ENCODE peak calls at places on chromosomes 11 and 22, in seven cellular contexts. One of them, this sample, is unnamed.

GRCh38 chr11:101835465-101836063 is 79.2 kb upstream of the CEP126 start:
- DNase-seq in skeletal muscle cell: no peak
- DNase-seq in HCEC 1CT: peak
- DNase-seq in H4: no peak
- DNase-seq in activated CD8-positive, alpha-beta memory T cell treated with anti-CD3 and anti-CD28 coated beads for 48 hours: no peak
- DNase-seq in NCI-H1105 treated with DMSO at 0.1 percent for 48 hours: no peak
- DNase-seq in Calu3: no peak
- DNase-seq in this sample: no peak

GRCh38 chr11:73147771-73148681 is 5.9 kb upstream of the FCHSD2 start:
- DNase-seq in H4: no peak
- DNase-seq in NCI-H1105 treated with DMSO at 0.1 percent for 48 hours: no peak
- DNase-seq in HCEC 1CT: no peak
- DNase-seq in Calu3: no peak
- DNase-seq in skeletal muscle cell: no peak
- DNase-seq in activated CD8-positive, alpha-beta memory T cell treated with anti-CD3 and anti-CD28 coated beads for 48 hours: no peak
- DNase-seq in this sample: no peak

GRCh38 chr11:101061606-101062005 is 68.0 kb downstream of the PGR start:
- DNase-seq in activated CD8-positive, alpha-beta memory T cell treated with anti-CD3 and anti-CD28 coated beads for 48 hours: no peak
- DNase-seq in skeletal muscle cell: no peak
- DNase-seq in NCI-H1105 treated with DMSO at 0.1 percent for 48 hours: no peak
- DNase-seq in Calu3: no peak
- DNase-seq in HCEC 1CT: no peak
- DNase-seq in H4: no peak
- DNase-seq in this sample: no peak

GRCh38 chr11:66002648-66003225 is 434 bp downstream of the BANF1 start:
- DNase-seq in H4: peak
- DNase-seq in HCEC 1CT: peak
- DNase-seq in activated CD8-positive, alpha-beta memory T cell treated with anti-CD3 and anti-CD28 coated beads for 48 hours: no peak
- DNase-seq in Calu3: peak
- DNase-seq in skeletal muscle cell: no peak
- DNase-seq in NCI-H1105 treated with DMSO at 0.1 percent for 48 hours: no peak
- DNase-seq in this sample: no peak

GRCh38 chr22:24155597-24156145 is 25.6 kb upstream of the SUSD2 start:
- DNase-seq in Calu3: peak
- DNase-seq in activated CD8-positive, alpha-beta memory T cell treated with anti-CD3 and anti-CD28 coated beads for 48 hours: no peak
- DNase-seq in skeletal muscle cell: no peak
- DNase-seq in HCEC 1CT: peak
- DNase-seq in NCI-H1105 treated with DMSO at 0.1 percent for 48 hours: peak
- DNase-seq in H4: peak
- DNase-seq in this sample: no peak

GRCh38 chr11:130650456-130651068 is 202.1 kb downstream of the ADAMTS15 start:
- DNase-seq in H4: no peak
- DNase-seq in activated CD8-positive, alpha-beta memory T cell treated with anti-CD3 and anti-CD28 coated beads for 48 hours: no peak
- DNase-seq in NCI-H1105 treated with DMSO at 0.1 percent for 48 hours: no peak
- DNase-seq in skeletal muscle cell: no peak
- DNase-seq in HCEC 1CT: no peak
- DNase-seq in Calu3: no peak
- DNase-seq in this sample: no peak

GRCh38 chr11:133787379-133788103 is 57.8 kb downstream of the SPATA19 start:
- DNase-seq in H4: no peak
- DNase-seq in NCI-H1105 treated with DMSO at 0.1 percent for 48 hours: no peak
- DNase-seq in skeletal muscle cell: no peak
- DNase-seq in activated CD8-positive, alpha-beta memory T cell treated with anti-CD3 and anti-CD28 coated beads for 48 hours: no peak
- DNase-seq in Calu3: no peak
- DNase-seq in HCEC 1CT: no peak
- DNase-seq in this sample: no peak

GRCh38 chr11:76049506-76049905 is 156.8 kb downstream of the WNT11 start:
- DNase-seq in Calu3: no peak
- DNase-seq in activated CD8-positive, alpha-beta memory T cell treated with anti-CD3 and anti-CD28 coated beads for 48 hours: no peak
- DNase-seq in skeletal muscle cell: no peak
- DNase-seq in NCI-H1105 treated with DMSO at 0.1 percent for 48 hours: no peak
- DNase-seq in H4: no peak
- DNase-seq in HCEC 1CT: no peak
- DNase-seq in this sample: no peak

GRCh38 chr11:126452718-126453117 is 97.2 kb downstream of the ST3GAL4 start:
- DNase-seq in NCI-H1105 treated with DMSO at 0.1 percent for 48 hours: no peak
- DNase-seq in Calu3: no peak
- DNase-seq in skeletal muscle cell: no peak
- DNase-seq in HCEC 1CT: no peak
- DNase-seq in activated CD8-positive, alpha-beta memory T cell treated with anti-CD3 and anti-CD28 coated beads for 48 hours: no peak
- DNase-seq in H4: no peak
- DNase-seq in this sample: no peak

GRCh38 chr11:103863497-103863896 is 172.9 kb upstream of the DDI1 start:
- DNase-seq in skeletal muscle cell: peak
- DNase-seq in H4: no peak
- DNase-seq in Calu3: no peak
- DNase-seq in NCI-H1105 treated with DMSO at 0.1 percent for 48 hours: no peak
- DNase-seq in HCEC 1CT: peak
- DNase-seq in activated CD8-positive, alpha-beta memory T cell treated with anti-CD3 and anti-CD28 coated beads for 48 hours: no peak
- DNase-seq in this sample: no peak

GRCh38 chr22:42277232-42277753 is 6.8 kb upstream of the TCF20 start:
- DNase-seq in Calu3: no peak
- DNase-seq in activated CD8-positive, alpha-beta memory T cell treated with anti-CD3 and anti-CD28 coated beads for 48 hours: no peak
- DNase-seq in NCI-H1105 treated with DMSO at 0.1 percent for 48 hours: no peak
- DNase-seq in HCEC 1CT: no peak
- DNase-seq in H4: no peak
- DNase-seq in skeletal muscle cell: no peak
- DNase-seq in this sample: no peak

GRCh38 chr11:113444469-113445122 is 30.6 kb downstream of the DRD2 start:
- DNase-seq in HCEC 1CT: no peak
- DNase-seq in H4: no peak
- DNase-seq in activated CD8-positive, alpha-beta memory T cell treated with anti-CD3 and anti-CD28 coated beads for 48 hours: no peak
- DNase-seq in skeletal muscle cell: no peak
- DNase-seq in NCI-H1105 treated with DMSO at 0.1 percent for 48 hours: no peak
- DNase-seq in Calu3: no peak
- DNase-seq in this sample: no peak

GRCh38 chr11:63814383-63814736 is 1.1 kb downstream of the SPINDOC start:
- DNase-seq in H4: no peak
- DNase-seq in NCI-H1105 treated with DMSO at 0.1 percent for 48 hours: no peak
- DNase-seq in Calu3: no peak
- DNase-seq in HCEC 1CT: no peak
- DNase-seq in activated CD8-positive, alpha-beta memory T cell treated with anti-CD3 and anti-CD28 coated beads for 48 hours: no peak
- DNase-seq in skeletal muscle cell: no peak
- DNase-seq in this sample: no peak

GRCh38 chr11:65646921-65647701 is 9.2 kb downstream of the SIPA1 start:
- DNase-seq in HCEC 1CT: no peak
- DNase-seq in Calu3: no peak
- DNase-seq in H4: no peak
- DNase-seq in NCI-H1105 treated with DMSO at 0.1 percent for 48 hours: no peak
- DNase-seq in skeletal muscle cell: no peak
- DNase-seq in activated CD8-positive, alpha-beta memory T cell treated with anti-CD3 and anti-CD28 coated beads for 48 hours: no peak
- DNase-seq in this sample: no peak

GRCh38 chr22:44380716-44381500 is 68.2 kb upstream of the SHISAL1 start:
- DNase-seq in HCEC 1CT: no peak
- DNase-seq in NCI-H1105 treated with DMSO at 0.1 percent for 48 hours: no peak
- DNase-seq in H4: no peak
- DNase-seq in activated CD8-positive, alpha-beta memory T cell treated with anti-CD3 and anti-CD28 coated beads for 48 hours: no peak
- DNase-seq in skeletal muscle cell: no peak
- DNase-seq in Calu3: no peak
- DNase-seq in this sample: no peak

GRCh38 chr11:118660646-118661424 is 18.6 kb downstream of the TREH start:
- DNase-seq in activated CD8-positive, alpha-beta memory T cell treated with anti-CD3 and anti-CD28 coated beads for 48 hours: no peak
- DNase-seq in NCI-H1105 treated with DMSO at 0.1 percent for 48 hours: peak
- DNase-seq in H4: no peak
- DNase-seq in Calu3: no peak
- DNase-seq in HCEC 1CT: no peak
- DNase-seq in skeletal muscle cell: no peak
- DNase-seq in this sample: no peak

GRCh38 chr11:131899954-131900580 is 529.7 kb downstream of the NTM start:
- DNase-seq in skeletal muscle cell: no peak
- DNase-seq in HCEC 1CT: no peak
- DNase-seq in Calu3: no peak
- DNase-seq in activated CD8-positive, alpha-beta memory T cell treated with anti-CD3 and anti-CD28 coated beads for 48 hours: no peak
- DNase-seq in NCI-H1105 treated with DMSO at 0.1 percent for 48 hours: no peak
- DNase-seq in H4: no peak
- DNase-seq in this sample: no peak

GRCh38 chr22:46931881-46932280 is 169.4 kb downstream of the TBC1D22A start:
- DNase-seq in NCI-H1105 treated with DMSO at 0.1 percent for 48 hours: no peak
- DNase-seq in H4: no peak
- DNase-seq in Calu3: no peak
- DNase-seq in skeletal muscle cell: no peak
- DNase-seq in activated CD8-positive, alpha-beta memory T cell treated with anti-CD3 and anti-CD28 coated beads for 48 hours: no peak
- DNase-seq in HCEC 1CT: no peak
- DNase-seq in this sample: no peak

GRCh38 chr11:125609545-125609944 is 15.4 kb upstream of the CHEK1 start:
- DNase-seq in activated CD8-positive, alpha-beta memory T cell treated with anti-CD3 and anti-CD28 coated beads for 48 hours: no peak
- DNase-seq in skeletal muscle cell: no peak
- DNase-seq in HCEC 1CT: no peak
- DNase-seq in Calu3: no peak
- DNase-seq in NCI-H1105 treated with DMSO at 0.1 percent for 48 hours: no peak
- DNase-seq in H4: no peak
- DNase-seq in this sample: no peak

GRCh38 chr11:123797065-123797940 is 8.8 kb downstream of the OR6M1 start:
- DNase-seq in HCEC 1CT: no peak
- DNase-seq in Calu3: no peak
- DNase-seq in NCI-H1105 treated with DMSO at 0.1 percent for 48 hours: peak
- DNase-seq in skeletal muscle cell: no peak
- DNase-seq in activated CD8-positive, alpha-beta memory T cell treated with anti-CD3 and anti-CD28 coated beads for 48 hours: no peak
- DNase-seq in H4: no peak
- DNase-seq in this sample: no peak

GRCh38 chr11:86558219-86558618 is 114.2 kb downstream of the ME3 start:
- DNase-seq in HCEC 1CT: no peak
- DNase-seq in NCI-H1105 treated with DMSO at 0.1 percent for 48 hours: no peak
- DNase-seq in H4: no peak
- DNase-seq in activated CD8-positive, alpha-beta memory T cell treated with anti-CD3 and anti-CD28 coated beads for 48 hours: no peak
- DNase-seq in Calu3: no peak
- DNase-seq in skeletal muscle cell: no peak
- DNase-seq in this sample: no peak

GRCh38 chr11:4087551-4087950 is 7.0 kb upstream of the RRM1 start:
- DNase-seq in NCI-H1105 treated with DMSO at 0.1 percent for 48 hours: no peak
- DNase-seq in skeletal muscle cell: no peak
- DNase-seq in activated CD8-positive, alpha-beta memory T cell treated with anti-CD3 and anti-CD28 coated beads for 48 hours: no peak
- DNase-seq in HCEC 1CT: peak
- DNase-seq in H4: no peak
- DNase-seq in Calu3: no peak
- DNase-seq in this sample: no peak

GRCh38 chr11:60280412-60280811 is at the start of gene MS4A4A:
- DNase-seq in HCEC 1CT: no peak
- DNase-seq in NCI-H1105 treated with DMSO at 0.1 percent for 48 hours: no peak
- DNase-seq in Calu3: no peak
- DNase-seq in H4: no peak
- DNase-seq in skeletal muscle cell: no peak
- DNase-seq in activated CD8-positive, alpha-beta memory T cell treated with anti-CD3 and anti-CD28 coated beads for 48 hours: no peak
- DNase-seq in this sample: no peak

GRCh38 chr22:44363214-44363979 is 50.6 kb upstream of the SHISAL1 start:
- DNase-seq in activated CD8-positive, alpha-beta memory T cell treated with anti-CD3 and anti-CD28 coated beads for 48 hours: no peak
- DNase-seq in HCEC 1CT: peak
- DNase-seq in NCI-H1105 treated with DMSO at 0.1 percent for 48 hours: no peak
- DNase-seq in Calu3: peak
- DNase-seq in H4: peak
- DNase-seq in skeletal muscle cell: peak
- DNase-seq in this sample: peak

GRCh38 chr22:20237480-20238440 is 30.4 kb downstream of the RTN4R start:
- DNase-seq in activated CD8-positive, alpha-beta memory T cell treated with anti-CD3 and anti-CD28 coated beads for 48 hours: no peak
- DNase-seq in H4: no peak
- DNase-seq in skeletal muscle cell: no peak
- DNase-seq in NCI-H1105 treated with DMSO at 0.1 percent for 48 hours: no peak
- DNase-seq in Calu3: no peak
- DNase-seq in HCEC 1CT: no peak
- DNase-seq in this sample: no peak

GRCh38 chr11:84857746-84858145 is 769.4 kb downstream of the DLG2 start:
- DNase-seq in activated CD8-positive, alpha-beta memory T cell treated with anti-CD3 and anti-CD28 coated beads for 48 hours: no peak
- DNase-seq in H4: no peak
- DNase-seq in Calu3: no peak
- DNase-seq in NCI-H1105 treated with DMSO at 0.1 percent for 48 hours: no peak
- DNase-seq in skeletal muscle cell: no peak
- DNase-seq in HCEC 1CT: peak
- DNase-seq in this sample: no peak

GRCh38 chr22:28884754-28885375 is 1.5 kb downstream of the ZNRF3 start:
- DNase-seq in skeletal muscle cell: no peak
- DNase-seq in HCEC 1CT: no peak
- DNase-seq in activated CD8-positive, alpha-beta memory T cell treated with anti-CD3 and anti-CD28 coated beads for 48 hours: no peak
- DNase-seq in Calu3: peak
- DNase-seq in NCI-H1105 treated with DMSO at 0.1 percent for 48 hours: peak
- DNase-seq in H4: no peak
- DNase-seq in this sample: no peak

GRCh38 chr22:20783844-20784723 is 10.2 kb downstream of the SERPIND1 start:
- DNase-seq in HCEC 1CT: peak
- DNase-seq in activated CD8-positive, alpha-beta memory T cell treated with anti-CD3 and anti-CD28 coated beads for 48 hours: no peak
- DNase-seq in NCI-H1105 treated with DMSO at 0.1 percent for 48 hours: peak
- DNase-seq in H4: peak
- DNase-seq in skeletal muscle cell: no peak
- DNase-seq in Calu3: peak
- DNase-seq in this sample: peak

GRCh38 chr22:50049299-50050195 is 8.6 kb downstream of the TTLL8 start:
- DNase-seq in activated CD8-positive, alpha-beta memory T cell treated with anti-CD3 and anti-CD28 coated beads for 48 hours: no peak
- DNase-seq in H4: no peak
- DNase-seq in NCI-H1105 treated with DMSO at 0.1 percent for 48 hours: no peak
- DNase-seq in skeletal muscle cell: no peak
- DNase-seq in Calu3: no peak
- DNase-seq in HCEC 1CT: no peak
- DNase-seq in this sample: no peak

GRCh38 chr11:124194696-124195418 is 11.7 kb downstream of the OR10D3 start:
- DNase-seq in skeletal muscle cell: peak
- DNase-seq in H4: peak
- DNase-seq in HCEC 1CT: peak
- DNase-seq in NCI-H1105 treated with DMSO at 0.1 percent for 48 hours: peak
- DNase-seq in Calu3: peak
- DNase-seq in activated CD8-positive, alpha-beta memory T cell treated with anti-CD3 and anti-CD28 coated beads for 48 hours: no peak
- DNase-seq in this sample: peak

This sample was measured in pulmonary artery endothelial cell.